ENCODE peak calls at places on chromosomes 16 and 17, in four cellular contexts. One of them, this sample, is unnamed.
A peak's percentile ranks its signal among the peaks of the same experiment; 100 is the strongest.

GRCh38 chr16:70457446-70457845 is 3.1 kb downstream of the FCSK start:
- DNase-seq in activated naive CD4-positive, alpha-beta T cell: no peak
- DNase-seq in AG04450: no peak
- DNase-seq in colonic mucosa: no peak
- DNase-seq in this sample: no peak

GRCh38 chr17:60960398-60961065 is 282.9 kb downstream of the BCAS3 start:
- DNase-seq in AG04450: no peak
- DNase-seq in activated naive CD4-positive, alpha-beta T cell: no peak
- DNase-seq in colonic mucosa: no peak
- DNase-seq in this sample: no peak

GRCh38 chr16:27377666-27378485 is 24.1 kb upstream of the IL21R start:
- DNase-seq in activated naive CD4-positive, alpha-beta T cell: peak; percentile 22
- DNase-seq in colonic mucosa: no peak
- DNase-seq in AG04450: no peak
- DNase-seq in this sample: no peak

GRCh38 chr17:21001111-21001812 is 41.5 kb downstream of the USP22 start:
- DNase-seq in AG04450: no peak
- DNase-seq in colonic mucosa: no peak
- DNase-seq in activated naive CD4-positive, alpha-beta T cell: no peak
- DNase-seq in this sample: no peak

GRCh38 chr16:48158296-48158695 is 2.5 kb upstream of the ABCC12 start:
- DNase-seq in activated naive CD4-positive, alpha-beta T cell: no peak
- DNase-seq in AG04450: peak; percentile 15
- DNase-seq in colonic mucosa: no peak
- DNase-seq in this sample: no peak

GRCh38 chr17:2710804-2711607 is 558 bp downstream of the CLUH start:
- DNase-seq in activated naive CD4-positive, alpha-beta T cell: peak; percentile 26
- DNase-seq in colonic mucosa: no peak
- DNase-seq in AG04450: no peak
- DNase-seq in this sample: no peak

GRCh38 chr17:4898927-4899326 is 409 bp upstream of the C17orf107 start:
- DNase-seq in activated naive CD4-positive, alpha-beta T cell: no peak
- DNase-seq in AG04450: no peak
- DNase-seq in colonic mucosa: no peak
- DNase-seq in this sample: no peak

GRCh38 chr16:80150978-80151705 is 389.7 kb upstream of the DYNLRB2 start:
- DNase-seq in activated naive CD4-positive, alpha-beta T cell: no peak
- DNase-seq in AG04450: no peak
- DNase-seq in colonic mucosa: no peak
- DNase-seq in this sample: no peak

GRCh38 chr16:11964761-11965539 is at the start of gene TNFRSF17:
- DNase-seq in AG04450: no peak
- DNase-seq in activated naive CD4-positive, alpha-beta T cell: no peak
- DNase-seq in colonic mucosa: no peak
- DNase-seq in this sample: no peak

GRCh38 chr17:4788807-4789700 is at the start of gene GLTPD2:
- DNase-seq in AG04450: no peak
- DNase-seq in colonic mucosa: no peak
- DNase-seq in activated naive CD4-positive, alpha-beta T cell: no peak
- DNase-seq in this sample: no peak

GRCh38 chr17:82881900-82882714 is 42.3 kb upstream of the ZNF750 start:
- DNase-seq in AG04450: no peak
- DNase-seq in colonic mucosa: peak; percentile 66
- DNase-seq in activated naive CD4-positive, alpha-beta T cell: no peak
- DNase-seq in this sample: peak; percentile 15

GRCh38 chr16:50603206-50604064 is 55.2 kb downstream of the NKD1 start:
- DNase-seq in colonic mucosa: no peak
- DNase-seq in AG04450: no peak
- DNase-seq in activated naive CD4-positive, alpha-beta T cell: no peak
- DNase-seq in this sample: no peak

GRCh38 chr16:67396159-67396774 is 3.0 kb upstream of the TPPP3 start:
- DNase-seq in colonic mucosa: peak; percentile 96
- DNase-seq in AG04450: no peak
- DNase-seq in activated naive CD4-positive, alpha-beta T cell: no peak
- DNase-seq in this sample: no peak

GRCh38 chr17:30336369-30337171 is 2.7 kb upstream of the TMIGD1 start:
- DNase-seq in colonic mucosa: peak; percentile 79
- DNase-seq in AG04450: no peak
- DNase-seq in activated naive CD4-positive, alpha-beta T cell: peak; percentile 25
- DNase-seq in this sample: no peak

GRCh38 chr17:60231691-60232090 is 81.9 kb downstream of the CA4 start:
- DNase-seq in AG04450: no peak
- DNase-seq in colonic mucosa: no peak
- DNase-seq in activated naive CD4-positive, alpha-beta T cell: no peak
- DNase-seq in this sample: no peak

GRCh38 chr17:66417300-66417719 is 114.9 kb downstream of the PRKCA start:
- DNase-seq in activated naive CD4-positive, alpha-beta T cell: no peak
- DNase-seq in colonic mucosa: no peak
- DNase-seq in AG04450: no peak
- DNase-seq in this sample: no peak

GRCh38 chr17:79114455-79115301 is 40.1 kb downstream of the ENGASE start:
- DNase-seq in activated naive CD4-positive, alpha-beta T cell: no peak
- DNase-seq in colonic mucosa: peak; percentile 70
- DNase-seq in AG04450: no peak
- DNase-seq in this sample: no peak

GRCh38 chr16:52556083-52556482 is 9.1 kb upstream of the TOX3 start:
- DNase-seq in AG04450: no peak
- DNase-seq in activated naive CD4-positive, alpha-beta T cell: no peak
- DNase-seq in colonic mucosa: no peak
- DNase-seq in this sample: no peak

GRCh38 chr17:47223007-47223406 is 13.9 kb downstream of the MYL4 start:
- DNase-seq in colonic mucosa: no peak
- DNase-seq in activated naive CD4-positive, alpha-beta T cell: no peak
- DNase-seq in AG04450: no peak
- DNase-seq in this sample: no peak

GRCh38 chr17:77995146-77995852 is 36.8 kb downstream of the TNRC6C start:
- DNase-seq in colonic mucosa: no peak
- DNase-seq in AG04450: no peak
- DNase-seq in activated naive CD4-positive, alpha-beta T cell: no peak
- DNase-seq in this sample: no peak

GRCh38 chr16:22357635-22357971 is 16.8 kb downstream of the CDR2 start:
- DNase-seq in AG04450: no peak
- DNase-seq in activated naive CD4-positive, alpha-beta T cell: no peak
- DNase-seq in colonic mucosa: no peak
- DNase-seq in this sample: no peak

GRCh38 chr16:12260647-12261262 is 284.2 kb downstream of the SNX29 start:
- DNase-seq in activated naive CD4-positive, alpha-beta T cell: no peak
- DNase-seq in colonic mucosa: no peak
- DNase-seq in AG04450: peak; percentile 55
- DNase-seq in this sample: no peak

GRCh38 chr16:48517493-48517892 is 92.5 kb downstream of the N4BP1 start:
- DNase-seq in activated naive CD4-positive, alpha-beta T cell: no peak
- DNase-seq in AG04450: no peak
- DNase-seq in colonic mucosa: no peak
- DNase-seq in this sample: no peak

GRCh38 chr17:17779015-17779611 is 57.7 kb downstream of the SREBF1 start:
- DNase-seq in colonic mucosa: no peak
- DNase-seq in activated naive CD4-positive, alpha-beta T cell: no peak
- DNase-seq in AG04450: no peak
- DNase-seq in this sample: no peak

GRCh38 chr16:89723279-89724250 is 2.2 kb downstream of the ZNF276 start:
- DNase-seq in activated naive CD4-positive, alpha-beta T cell: peak; percentile 72
- DNase-seq in colonic mucosa: no peak
- DNase-seq in AG04450: no peak
- DNase-seq in this sample: peak; percentile 89

GRCh38 chr17:78862073-78863023 is 21.7 kb upstream of the USP36 start:
- DNase-seq in colonic mucosa: peak; percentile 76
- DNase-seq in AG04450: peak; percentile 93
- DNase-seq in activated naive CD4-positive, alpha-beta T cell: no peak
- DNase-seq in this sample: peak; percentile 64

GRCh38 chr17:46818929-46819859 is 702 bp upstream of the WNT3 start:
- DNase-seq in AG04450: no peak
- DNase-seq in activated naive CD4-positive, alpha-beta T cell: no peak
- DNase-seq in colonic mucosa: no peak
- DNase-seq in this sample: no peak

GRCh38 chr17:77654861-77655260 is 303.6 kb upstream of the TNRC6C start:
- DNase-seq in colonic mucosa: no peak
- DNase-seq in activated naive CD4-positive, alpha-beta T cell: no peak
- DNase-seq in AG04450: no peak
- DNase-seq in this sample: no peak

GRCh38 chr17:48382989-48383388 is 47.0 kb downstream of the SKAP1 start:
- DNase-seq in colonic mucosa: no peak
- DNase-seq in activated naive CD4-positive, alpha-beta T cell: no peak
- DNase-seq in AG04450: no peak
- DNase-seq in this sample: no peak

This sample was measured in substantia nigra.